ENCODE peak calls at places on chromosomes 6 and 20, in four cellular contexts. M, U, Z and J are unnamed samples.

GRCh38 chr6:35711731-35712130 is 23.0 kb upstream of the FKBP5 start:
- DNase-seq in Z (no peak), U (no peak), M (no peak), J (no peak)

GRCh38 chr6:44966449-44967091 is 361.6 kb upstream of the RUNX2 start:
- DNase-seq in M (no peak), U (peak), Z (no peak), J (no peak)

GRCh38 chr6:56096454-56096853 is 150.9 kb downstream of the COL21A1 start:
- DNase-seq in M (no peak), U (no peak), Z (no peak), J (no peak)

GRCh38 chr6:34522740-34523139 is 33.4 kb downstream of the SPDEF start:
- DNase-seq in Z (no peak), U (no peak), M (no peak), J (no peak)

GRCh38 chr6:165663283-165663735 is 268 bp upstream of the PDE10A start:
- DNase-seq in M (no peak), U (peak), Z (no peak), J (no peak)

GRCh38 chr6:29792123-29793035 is 35.2 kb upstream of the HLA-G start:
- DNase-seq in M (peak), U (no peak), Z (no peak), J (no peak)

GRCh38 chr6:27478141-27478705 is 5.3 kb upstream of the ZNF184 start:
- DNase-seq in U (peak), M (no peak), Z (no peak), J (no peak)

GRCh38 chr20:48691523-48691922 is 136.3 kb downstream of the PREX1 start:
- DNase-seq in M (no peak), U (no peak), Z (no peak), J (no peak)

GRCh38 chr6:144007779-144008500 is at the start of gene PLAGL1:
- DNase-seq in Z (no peak), U (peak), M (no peak), J (peak)

GRCh38 chr20:16363832-16364687 is 209.2 kb downstream of the KIF16B start:
- DNase-seq in Z (no peak), M (no peak), U (no peak), J (no peak)

GRCh38 chr6:4896401-4896800 is 107.4 kb downstream of the RPP40 start:
- DNase-seq in U (no peak), M (no peak), Z (no peak), J (no peak)

GRCh38 chr6:149454405-149454848 is 30.4 kb downstream of the ZC3H12D start:
- DNase-seq in U (peak), Z (no peak), M (peak), J (no peak)

GRCh38 chr6:111791415-111791814 is 81.8 kb downstream of the FYN start:
- DNase-seq in U (no peak), Z (no peak), M (no peak), J (no peak)

GRCh38 chr6:105898286-105898685 is 187.8 kb upstream of the PRDM1 start:
- DNase-seq in Z (no peak), M (no peak), U (peak), J (no peak)

GRCh38 chr6:55868910-55869479 is 6.4 kb downstream of the BMP5 start:
- DNase-seq in M (no peak), U (peak), Z (no peak), J (no peak)

GRCh38 chr6:33761922-33762629 is 15.4 kb upstream of the IP6K3 start:
- DNase-seq in U (peak), Z (peak), M (peak), J (peak)

GRCh38 chr6:44593539-44593944 is 206.0 kb downstream of the CDC5L start:
- DNase-seq in Z (peak), U (peak), M (no peak), J (peak)

GRCh38 chr20:15076785-15077184 is 739.4 kb upstream of the FLRT3 start:
- DNase-seq in M (no peak), Z (no peak), U (no peak), J (no peak)

GRCh38 chr6:33418690-33419291 is 884 bp upstream of the CUTA start:
- DNase-seq in U (no peak), M (no peak), Z (no peak), J (no peak)

GRCh38 chr6:70215460-70215859 is 87.4 kb downstream of the COL9A1 start:
- DNase-seq in U (no peak), Z (no peak), M (no peak), J (no peak)

GRCh38 chr20:31901615-31902014 is 31.2 kb downstream of the TTLL9 start:
- DNase-seq in M (no peak), Z (no peak), U (no peak), J (no peak)

GRCh38 chr20:31699801-31700728 is 22.6 kb downstream of the BCL2L1 start:
- DNase-seq in M (no peak), U (no peak), Z (no peak), J (no peak)

GRCh38 chr20:1391640-1392442 is 1.0 kb downstream of the FKBP1A start:
- DNase-seq in Z (no peak), M (no peak), U (peak), J (peak)

GRCh38 chr6:110366241-110366640 is 8.1 kb upstream of the METTL24 start:
- DNase-seq in Z (no peak), M (no peak), U (no peak), J (no peak)

GRCh38 chr6:130872250-130873095 is 45.3 kb downstream of the SMLR1 start:
- DNase-seq in Z (peak), U (peak), M (peak), J (peak)

GRCh38 chr6:33904050-33904827 is 100.4 kb upstream of the MLN start:
- DNase-seq in Z (peak), M (no peak), U (no peak), J (peak)

GRCh38 chr6:134198093-134198492 is 119.8 kb downstream of the SGK1 start:
- DNase-seq in U (peak), M (no peak), Z (no peak), J (no peak)

GRCh38 chr6:17281497-17282481 is 628 bp downstream of the RBM24 start:
- DNase-seq in M (no peak), U (peak), Z (no peak), J (no peak)

GRCh38 chr6:40882321-40882720 is 156.7 kb downstream of the UNC5CL start:
- DNase-seq in M (no peak), U (no peak), Z (no peak), J (no peak)